ENCODE peak calls at places on chromosomes 13 and 19, in eight cellular contexts. S is A549, U is caudate nucleus, O is H1, T is tibial artery, G is adrenal gland, X is aorta, Q is foreskin keratinocyte. H is an unnamed sample.

GRCh38 chr13:67147257-67148218 is 82.6 kb downstream of the PCDH9 start:
- DNase-seq in S (no peak), U (no peak), O (no peak), T (no peak), G (no peak), X (no peak), Q (peak), H (no peak)

GRCh38 chr19:5943623-5944022 is 29.6 kb downstream of the CAPS start:
- DNase-seq in S (no peak), U (no peak), O (no peak), T (no peak), G (no peak), X (no peak), Q (no peak), H (no peak)

GRCh38 chr19:54415208-54415900 is at the start of gene TTYH1:
- DNase-seq in S (no peak), U (no peak), O (peak), T (no peak), G (no peak), X (no peak), Q (no peak), H (no peak)

GRCh38 chr13:24511019-24511823 is 1.4 kb downstream of the PARP4 start:
- DNase-seq in S (peak), U (no peak), O (no peak), T (no peak), G (peak), X (peak), Q (peak), H (no peak)

GRCh38 chr13:30806784-30807183 is 71.4 kb downstream of the ALOX5AP start:
- DNase-seq in S (no peak), U (no peak), O (no peak), T (no peak), G (no peak), X (no peak), Q (no peak), H (no peak)

GRCh38 chr19:10963865-10964264 is 3.0 kb downstream of the SMARCA4 start:
- DNase-seq in S (no peak), U (no peak), O (no peak), T (no peak), G (no peak), X (no peak), Q (no peak), H (no peak)

GRCh38 chr19:20238025-20238623 is 71.1 kb downstream of the ZNF486 start:
- DNase-seq in S (no peak), U (peak), O (peak), T (peak), G (peak), X (peak), Q (peak), H (peak)

GRCh38 chr13:91721413-91721812 is 323.0 kb downstream of the GPC5 start:
- DNase-seq in S (no peak), U (no peak), O (no peak), T (no peak), G (no peak), X (no peak), Q (no peak), H (no peak)

GRCh38 chr13:91369432-91369831 is 21.9 kb downstream of the MIR17HG start:
- DNase-seq in S (no peak), U (no peak), O (no peak), T (no peak), G (no peak), X (no peak), Q (no peak), H (no peak)

GRCh38 chr13:20955496-20955895 is 53.0 kb upstream of the XPO4 start:
- DNase-seq in S (no peak), U (no peak), O (no peak), T (no peak), G (no peak), X (no peak), Q (no peak), H (no peak)

GRCh38 chr19:30997222-30997621 is 352.0 kb downstream of the TSHZ3 start:
- DNase-seq in S (no peak), U (no peak), O (no peak), T (no peak), G (no peak), X (no peak), Q (no peak), H (no peak)

GRCh38 chr19:2527171-2527570 is 51.2 kb downstream of the GADD45B start:
- DNase-seq in S (no peak), U (no peak), O (no peak), T (no peak), G (no peak), X (no peak), Q (no peak), H (no peak)

GRCh38 chr13:33276581-33276980 is 9.0 kb downstream of the STARD13 start:
- DNase-seq in S (no peak), U (no peak), O (no peak), T (no peak), G (no peak), X (no peak), Q (no peak), H (no peak)

GRCh38 chr13:32902898-32903297 is 113.3 kb upstream of the KL start:
- DNase-seq in S (no peak), U (no peak), O (no peak), T (peak), G (peak), X (peak), Q (no peak), H (no peak)

GRCh38 chr19:45528744-45529453 is 21.6 kb downstream of the VASP start:
- DNase-seq in S (no peak), U (no peak), O (peak), T (no peak), G (peak), X (no peak), Q (peak), H (no peak)

GRCh38 chr13:66210677-66211076 is 1019.5 kb downstream of the PCDH9 start:
- DNase-seq in S (peak), U (no peak), O (no peak), T (no peak), G (no peak), X (no peak), Q (no peak), H (peak)

GRCh38 chr19:46202872-46203860 is 26.4 kb upstream of the IGFL1 start:
- DNase-seq in S (no peak), U (no peak), O (no peak), T (no peak), G (no peak), X (no peak), Q (no peak), H (no peak)

DNA sequence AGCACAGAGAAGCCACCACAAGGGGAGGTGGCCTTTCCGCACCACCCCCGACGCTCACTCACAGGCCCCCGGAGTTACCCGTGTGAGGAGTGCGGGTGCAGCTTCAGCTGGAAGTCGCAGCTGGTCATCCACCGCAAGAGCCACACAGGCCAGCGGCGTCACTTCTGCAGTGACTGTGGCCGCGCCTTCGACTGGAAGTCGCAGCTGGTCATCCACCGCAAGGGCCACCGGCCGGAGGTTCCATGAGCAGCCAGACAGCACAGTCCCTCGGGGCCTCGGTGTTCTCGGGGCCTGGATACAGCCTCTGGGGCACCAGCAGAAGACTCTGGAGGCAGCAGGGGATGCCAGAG is 4.3 kb downstream of the ZNF446 start:
- DNase-seq in S (no peak), U (no peak), O (no peak), T (no peak), G (no peak), X (no peak), Q (no peak), H (no peak)
- H3K27ac ChIP-seq in S (no peak), U (no peak), O (no peak), T (no peak), G (no peak), X (no peak), Q (no peak), H (no peak)

DNA sequence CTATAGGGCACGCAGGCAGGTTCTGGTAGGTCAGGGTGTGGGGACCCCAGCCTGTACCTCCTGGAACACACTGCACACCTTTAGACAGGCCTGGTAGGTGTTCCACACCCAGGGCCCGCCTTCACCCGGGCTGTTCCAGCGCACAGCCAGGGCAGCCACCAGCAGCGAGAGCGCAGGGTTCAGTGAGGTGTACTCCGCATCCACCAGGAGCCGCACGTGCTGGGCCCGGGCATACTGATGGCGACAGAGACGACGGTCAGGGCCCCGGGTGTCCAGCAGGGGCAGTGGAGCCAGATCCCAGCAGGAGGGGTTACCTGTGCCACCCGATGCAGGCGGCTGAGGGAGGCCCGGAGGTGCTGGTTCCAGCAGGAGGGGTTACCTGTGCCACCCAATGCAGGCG is 6.0 kb downstream of the PRODH2 start:
- DNase-seq in S (no peak), U (no peak), O (no peak), T (no peak), G (no peak), X (no peak), Q (no peak), H (no peak)
- H3K27ac ChIP-seq in S (no peak), U (no peak), O (no peak), T (no peak), G (no peak), X (no peak), Q (no peak), H (no peak)

GRCh38 chr19:38728752-38729541 is 15.3 kb downstream of the CAPN12 start:
- DNase-seq in S (no peak), U (no peak), O (no peak), T (peak), G (no peak), X (no peak), Q (no peak), H (no peak)
- H3K27ac ChIP-seq in S (peak), U (peak), O (no peak), T (peak), G (peak), X (peak), Q (no peak), H (peak)

GRCh38 chr13:38575427-38575826 is 111.5 kb upstream of the FREM2 start:
- DNase-seq in S (no peak), U (no peak), O (no peak), T (no peak), G (no peak), X (no peak), Q (no peak), H (no peak)
- H3K27ac ChIP-seq in S (no peak), U (no peak), O (no peak), T (no peak), G (no peak), X (no peak), Q (no peak), H (no peak)

DNA sequence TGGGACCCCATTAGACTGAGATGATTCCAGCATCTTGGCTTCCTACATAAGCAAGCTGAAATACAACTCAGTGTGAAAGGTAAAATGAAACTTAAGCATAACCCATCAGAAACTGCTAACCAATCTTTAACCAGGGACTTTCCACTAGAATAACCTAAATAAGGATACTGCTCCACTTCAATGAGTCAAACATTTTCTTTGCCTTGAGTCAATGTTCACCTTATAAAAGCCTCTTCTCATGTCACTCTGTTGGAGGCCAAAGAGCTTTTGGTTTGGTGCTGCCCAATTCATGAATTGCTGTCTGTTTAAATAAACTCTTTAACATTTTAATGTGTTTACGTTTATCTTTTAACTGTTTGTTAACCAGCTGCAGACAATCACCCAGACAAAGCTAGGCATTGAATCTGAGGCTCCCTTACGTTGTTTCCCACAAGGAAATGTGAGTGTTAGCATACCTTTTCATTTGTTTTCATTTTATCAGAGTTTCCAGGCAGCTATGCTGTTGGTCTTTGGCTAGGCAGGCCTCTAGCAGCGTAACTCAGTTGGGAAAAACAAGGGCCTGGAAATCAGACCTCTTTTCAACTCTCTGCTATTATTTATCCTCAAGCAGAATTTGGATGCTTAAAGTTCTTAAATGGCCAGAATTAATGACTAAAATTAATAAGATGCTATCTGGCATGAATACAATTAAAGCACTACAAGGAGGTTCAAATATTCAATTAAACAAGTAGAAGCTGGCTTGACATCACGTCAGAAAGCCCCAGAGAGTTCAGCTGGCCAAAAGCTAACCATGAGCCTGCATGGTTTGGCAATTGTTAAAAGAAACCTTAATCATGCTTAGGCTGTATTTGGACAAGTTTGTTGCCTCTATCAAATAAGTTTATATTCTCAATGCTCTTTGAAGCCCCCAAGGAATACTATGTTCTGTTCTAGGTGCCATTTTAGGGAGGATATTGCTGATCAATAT is 200.2 kb downstream of the DCLK1 start:
- DNase-seq in S (no peak), U (no peak), O (no peak), T (no peak), G (peak), X (no peak), Q (no peak), H (no peak)
- H3K27ac ChIP-seq in S (no peak), U (no peak), O (no peak), T (no peak), G (no peak), X (no peak), Q (no peak), H (no peak)

DNA sequence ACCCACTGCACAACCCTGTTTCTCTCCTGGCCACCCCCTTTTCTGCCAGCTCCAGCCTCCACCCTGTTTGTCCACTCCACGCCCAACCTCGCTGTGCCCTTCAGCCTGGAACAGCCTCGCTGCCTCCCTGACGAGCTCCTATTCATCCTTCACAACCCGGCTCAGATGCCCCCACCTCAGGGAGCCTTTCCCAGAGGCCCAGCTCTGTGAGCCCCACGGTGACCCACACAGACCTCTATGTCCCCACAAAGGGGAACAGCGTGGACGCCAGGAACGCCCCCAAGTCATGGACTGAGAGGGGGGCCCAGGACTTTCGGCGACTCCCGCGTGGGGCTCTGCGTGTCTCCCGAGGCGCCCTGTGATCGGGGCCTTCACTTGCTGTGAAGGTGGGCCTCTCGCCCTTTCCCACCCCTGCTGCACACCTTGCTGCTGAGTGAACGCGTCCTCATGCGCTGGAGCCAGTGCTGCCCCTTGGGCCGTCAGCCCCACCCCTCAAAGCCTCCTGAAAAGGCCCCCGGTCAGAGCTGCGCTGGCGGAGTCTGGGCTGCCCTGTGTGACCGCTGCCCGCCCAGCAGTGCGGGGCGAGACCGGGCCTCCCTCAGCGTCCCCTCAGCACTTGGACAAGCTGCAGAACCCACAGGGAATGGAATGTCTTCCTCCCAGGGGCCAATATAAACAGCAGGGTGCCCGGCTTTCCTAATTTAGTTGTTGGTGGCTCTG is 40.0 kb downstream of the ADPRHL1 start:
- DNase-seq in S (no peak), U (no peak), O (no peak), T (peak), G (no peak), X (peak), Q (no peak), H (no peak)
- H3K27ac ChIP-seq in S (no peak), U (no peak), O (no peak), T (peak), G (no peak), X (peak), Q (no peak), H (no peak)

GRCh38 chr13:112608212-112608611 is 20.3 kb upstream of the TUBGCP3 start:
- DNase-seq in S (no peak), U (no peak), O (no peak), T (no peak), G (no peak), X (no peak), Q (no peak), H (no peak)

GRCh38 chr13:112601351-112601750 is 13.4 kb upstream of the TUBGCP3 start:
- DNase-seq in S (no peak), U (no peak), O (no peak), T (no peak), G (no peak), X (no peak), Q (no peak), H (no peak)

GRCh38 chr13:112603641-112604220 is 15.8 kb upstream of the TUBGCP3 start:
- DNase-seq in S (no peak), U (no peak), O (no peak), T (no peak), G (no peak), X (no peak), Q (no peak), H (no peak)

GRCh38 chr13:112606125-112607001 is 18.4 kb upstream of the TUBGCP3 start:
- DNase-seq in S (peak), U (peak), O (peak), T (peak), G (peak), X (peak), Q (peak), H (peak)

GRCh38 chr13:112605531-112605990 is 17.6 kb upstream of the TUBGCP3 start:
- DNase-seq in S (no peak), U (no peak), O (no peak), T (no peak), G (no peak), X (no peak), Q (no peak), H (no peak)
- H3K27ac ChIP-seq in S (peak), U (no peak), O (no peak), T (no peak), G (peak), X (no peak), Q (no peak), H (no peak)

H was measured in Panc1.